ENCODE peak calls at places on chromosome 7, in four cellular contexts. J, Q, D and M are unnamed samples. For H3K4me1, the result is how much of the 10 kb centered on the place peaks cover.

GRCh38 chr7:143416565-143417149 is 8.0 kb upstream of the EPHA1 start:
- DNase-seq in Q (peak), D (no peak), J (no peak), M (peak)

GRCh38 chr7:34296663-34297062 is 361.4 kb upstream of the NPSR1 start:
- DNase-seq in Q (peak), J (no peak), D (no peak), M (no peak)

GRCh38 chr7:56218510-56218909 is 102.3 kb upstream of the NUPR2 start:
- DNase-seq in J (no peak), D (no peak), Q (no peak), M (no peak)

GRCh38 chr7:137953043-137953691 is 48.7 kb downstream of the CREB3L2 start:
- DNase-seq in D (no peak), J (no peak), Q (peak), M (no peak)

GRCh38 chr7:84912993-84913635 is 273.7 kb downstream of the SEMA3D start:
- DNase-seq in J (no peak), D (no peak), Q (peak), M (no peak)

GRCh38 chr7:66110861-66111260 is 3.8 kb upstream of the CRCP start:
- DNase-seq in Q (peak), D (no peak), J (no peak), M (no peak)

GRCh38 chr7:96508371-96508770 is 186.5 kb upstream of the SLC25A13 start:
- DNase-seq in Q (peak), D (no peak), J (no peak), M (no peak)

GRCh38 chr7:369981-370621 is 80.1 kb downstream of the FOXL3 start:
- DNase-seq in Q (no peak), J (no peak), D (no peak), M (no peak)

GRCh38 chr7:102063736-102064135 is 222.9 kb upstream of the SH2B2 start:
- DNase-seq in J (no peak), D (no peak), Q (peak), M (no peak)

GRCh38 chr7:135784013-135784412 is 35.4 kb upstream of the FAM180A start:
- DNase-seq in D (no peak), Q (no peak), J (no peak), M (no peak)

GRCh38 chr7:19376591-19376990 is 231.4 kb upstream of the FERD3L start:
- DNase-seq in J (no peak), Q (peak), D (no peak), M (no peak)

DNA sequence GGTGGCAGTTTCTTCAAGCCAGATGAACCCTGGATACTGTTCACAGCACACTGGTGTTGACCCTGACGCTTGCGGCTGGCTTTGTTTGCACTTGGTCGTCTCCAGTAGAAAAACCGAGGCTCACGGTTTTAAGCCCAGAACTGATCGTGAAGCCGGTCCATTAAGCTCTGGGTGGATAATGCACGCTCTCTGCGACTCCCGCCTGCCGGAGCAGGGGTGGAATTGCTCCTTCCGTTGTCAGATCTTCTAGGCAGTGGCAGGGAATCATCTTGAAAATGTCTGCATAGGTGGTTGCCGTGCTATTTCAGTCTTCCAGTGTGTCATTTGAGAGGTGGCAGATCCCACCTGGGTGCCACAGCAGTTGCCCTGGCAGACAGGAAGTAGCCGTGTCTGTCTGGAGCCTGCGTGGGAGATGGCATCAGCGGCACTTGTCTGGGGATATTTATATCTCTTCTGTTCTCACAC is 35.9 kb upstream of the AP5Z1 start:
- DNase-seq in Q (peak), D (no peak), J (no peak), M (peak)
- H3K27ac ChIP-seq in Q (peak), D (peak), J (peak), M (peak)

GRCh38 chr7:105268511-105269392 is 120.0 kb downstream of the SRPK2 start:
- DNase-seq in J (no peak), Q (peak), D (no peak), M (peak)

GRCh38 chr7:105270117-105270516 is 118.6 kb downstream of the SRPK2 start:
- DNase-seq in D (no peak), J (no peak), Q (no peak), M (peak)

GRCh38 chr7:105267244-105267643 is 121.5 kb downstream of the SRPK2 start:
- DNase-seq in D (no peak), Q (no peak), J (no peak), M (no peak)

GRCh38 chr7:105269397-105269796 is 119.3 kb downstream of the SRPK2 start:
- DNase-seq in Q (no peak), J (no peak), D (no peak), M (peak)

DNA sequence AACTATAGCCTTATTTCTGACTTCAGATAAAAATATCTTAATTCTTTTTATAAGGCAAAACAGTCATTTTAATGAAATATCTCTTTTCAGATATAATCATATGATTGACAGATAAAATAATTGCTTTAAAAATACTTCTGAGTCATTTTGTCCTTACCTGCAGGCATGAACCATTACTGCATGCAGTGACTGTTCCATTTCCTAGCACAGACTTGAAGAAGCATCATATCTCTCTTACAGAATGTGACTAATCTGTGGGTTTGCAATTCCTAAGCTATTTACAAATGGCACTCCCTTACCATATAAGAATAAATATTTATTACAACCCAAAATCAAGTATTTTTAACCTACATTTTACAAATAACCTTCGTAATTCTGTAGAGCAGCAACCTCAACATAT is 120.7 kb downstream of the SRPK2 start:
- DNase-seq in Q (peak), J (no peak), D (no peak), M (no peak)
- H3K4me3 ChIP-seq in Q (no peak), J (peak), D (peak), M (peak)

GRCh38 chr7:35828817-35829216 is 28.0 kb downstream of the SEPTIN7 start:
- DNase-seq in Q (no peak), J (no peak), D (no peak), M (no peak)
- H3K4me1 ChIP-seq in Q (half or more), J (under half), D (half or more), M (under half)

GRCh38 chr7:44632196-44632595 is 25.8 kb downstream of the OGDH start:
- DNase-seq in Q (no peak), J (no peak), D (no peak), M (no peak)

GRCh38 chr7:44631458-44632115 is 25.2 kb downstream of the OGDH start:
- DNase-seq in J (no peak), D (no peak), Q (peak), M (peak)

GRCh38 chr7:44630791-44631457 is 24.5 kb downstream of the OGDH start:
- DNase-seq in J (no peak), Q (no peak), D (no peak), M (peak)

GRCh38 chr7:44626620-44627019 is 20.2 kb downstream of the OGDH start:
- DNase-seq in D (no peak), J (no peak), Q (no peak), M (no peak)

GRCh38 chr7:44629825-44630580 is 23.6 kb downstream of the OGDH start:
- DNase-seq in J (no peak), Q (no peak), D (no peak), M (no peak)
- H3K27ac ChIP-seq in J (peak), Q (peak), D (no peak), M (no peak)

GRCh38 chr7:129829677-129830631 is 122.8 kb downstream of the UBE2H start:
- DNase-seq in D (no peak), Q (peak), J (no peak), M (peak)
- H3K4me3 ChIP-seq in D (peak), Q (no peak), J (peak), M (no peak)

DNA sequence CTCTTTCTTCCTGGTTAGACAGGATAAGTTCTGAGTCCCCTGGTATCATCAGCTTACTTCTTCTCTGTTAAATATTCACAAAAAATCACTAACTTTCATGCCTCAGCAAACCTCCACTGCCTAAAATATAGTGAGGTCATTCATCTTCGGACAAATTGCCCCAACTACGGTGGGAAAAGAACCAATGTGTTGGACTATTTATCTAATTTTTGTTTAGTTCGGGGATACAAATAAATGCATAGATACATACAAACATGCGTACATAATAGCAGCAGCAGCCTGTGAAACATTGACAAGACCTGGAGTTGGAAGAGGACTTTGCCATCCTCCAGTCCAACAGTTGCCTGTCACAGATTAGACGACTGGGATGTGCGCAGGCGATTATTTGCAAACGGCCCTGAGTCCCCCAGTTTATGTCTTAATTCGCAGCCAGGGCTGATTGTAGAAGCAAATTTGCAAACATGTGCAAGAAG is 51.5 kb downstream of the EGFR start:
- DNase-seq in D (no peak), J (no peak), Q (no peak), M (no peak)
- H3K4me1 ChIP-seq in D (under half), J (under half), Q (under half), M (under half)

DNA sequence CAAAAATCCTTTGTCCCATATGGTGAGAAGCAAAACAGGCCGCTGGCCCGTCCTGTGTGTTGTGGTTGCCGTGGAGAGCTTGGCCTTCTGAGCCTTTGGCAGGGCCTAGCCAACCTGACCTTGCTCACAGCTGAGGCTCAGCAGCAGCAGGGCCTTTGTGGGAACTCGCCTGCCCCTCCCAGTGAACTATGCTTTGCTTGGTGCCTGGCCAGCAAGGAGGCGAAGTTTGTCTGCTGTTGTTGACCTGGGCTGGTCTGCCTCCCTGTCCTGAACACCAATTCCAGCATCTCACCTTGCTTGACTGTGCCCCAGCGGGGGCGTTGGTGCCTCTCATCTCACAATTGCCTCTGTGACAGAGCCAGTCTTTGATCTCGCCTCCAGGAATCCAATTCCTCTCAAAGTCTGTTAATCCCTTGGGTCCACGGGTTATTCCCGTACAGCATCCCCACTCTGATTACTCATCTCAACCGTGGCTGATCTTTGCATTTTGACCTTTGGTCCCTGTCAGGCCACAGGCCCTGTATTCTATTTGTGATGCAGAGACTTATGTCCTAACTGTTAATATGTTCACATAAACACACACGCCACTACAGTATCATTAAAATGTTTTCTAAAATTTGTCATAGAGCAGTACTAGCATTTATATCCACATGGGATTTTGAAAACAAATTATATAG is 22.6 kb downstream of the EPDR1 start:
- DNase-seq in D (no peak), Q (peak), J (peak), M (no peak)
- H3K27ac ChIP-seq in D (no peak), Q (peak), J (peak), M (no peak)